ENCODE peak calls at places on chromosomes 16 and 17, in four cellular contexts. I is thoracic aorta, A is tibial artery, Q is AG09309. N is an unnamed sample.

GRCh38 chr16:31754998-31755615 is 118.5 kb upstream of the ZNF267 start:
- DNase-seq in Q (no peak), I (no peak), A (no peak), N (no peak)

GRCh38 chr17:71237903-71238538 is 882.8 kb upstream of the SOX9 start:
- DNase-seq in Q (peak), A (no peak), I (no peak), N (no peak)

GRCh38 chr16:74275031-74275636 is 21.5 kb upstream of the PSMD7 start:
- DNase-seq in A (no peak), I (no peak), Q (no peak), N (no peak)

GRCh38 chr16:57186630-57187507 is 740 bp downstream of the RSPRY1 start:
- DNase-seq in Q (no peak), A (peak), I (no peak), N (no peak)

GRCh38 chr16:48279199-48279598 is 31.9 kb upstream of the ABCC11 start:
- DNase-seq in A (no peak), I (no peak), Q (no peak), N (no peak)

GRCh38 chr16:74659041-74659440 is 7.6 kb downstream of the RFWD3 start:
- DNase-seq in Q (no peak), I (no peak), A (no peak), N (no peak)

GRCh38 chr17:46841561-46842379 is 9.6 kb upstream of the WNT9B start:
- DNase-seq in Q (no peak), A (no peak), I (no peak), N (no peak)

GRCh38 chr17:42321555-42321954 is 33.3 kb downstream of the STAT5A start:
- DNase-seq in I (no peak), A (no peak), Q (no peak), N (no peak)

GRCh38 chr16:3915438-3916250 is 35.1 kb upstream of the CREBBP start:
- DNase-seq in I (no peak), A (no peak), Q (no peak), N (no peak)

GRCh38 chr16:58451263-58451662 is 48.7 kb upstream of the NDRG4 start:
- DNase-seq in I (no peak), Q (no peak), A (no peak), N (no peak)

GRCh38 chr17:17921192-17922082 is 50.8 kb downstream of the TOM1L2 start:
- DNase-seq in I (no peak), A (no peak), Q (peak), N (no peak)

GRCh38 chr17:79658811-79659207 is 48.0 kb upstream of the RBFOX3 start:
- DNase-seq in A (no peak), I (no peak), Q (no peak), N (no peak)

GRCh38 chr17:81693491-81694360 is 9.4 kb upstream of the MRPL12 start:
- DNase-seq in Q (no peak), I (no peak), A (no peak), N (no peak)

GRCh38 chr16:81253141-81253540 is 14.7 kb downstream of the BCO1 start:
- DNase-seq in Q (no peak), A (no peak), I (no peak), N (no peak)

GRCh38 chr17:13931752-13932477 is 137.4 kb upstream of the COX10 start:
- DNase-seq in A (peak), Q (no peak), I (no peak), N (peak)

GRCh38 chr17:30858556-30859250 is 26.9 kb downstream of the ATAD5 start:
- DNase-seq in I (no peak), Q (no peak), A (no peak), N (no peak)

GRCh38 chr16:89343501-89344291 is 126.2 kb downstream of the ZNF778 start:
- DNase-seq in Q (no peak), I (no peak), A (no peak), N (no peak)

GRCh38 chr16:85613609-85614337 is 651 bp downstream of the GSE1 start:
- DNase-seq in A (peak), Q (no peak), I (no peak), N (peak)

GRCh38 chr16:7651803-7652570 is 319.3 kb downstream of the RBFOX1 start:
- DNase-seq in I (no peak), A (no peak), Q (no peak), N (no peak)

GRCh38 chr17:66540131-66540781 is 237.8 kb downstream of the PRKCA start:
- DNase-seq in I (no peak), Q (no peak), A (no peak), N (peak)

GRCh38 chr16:11052080-11052808 is 107.9 kb downstream of the CLEC16A start:
- DNase-seq in Q (no peak), I (no peak), A (no peak), N (no peak)

GRCh38 chr16:71461686-71462648 is at the start of gene ZNF23:
- DNase-seq in A (peak), I (peak), Q (no peak), N (peak)
- TF ChIP-seq CTCF in A (no peak), I (no peak), Q (no peak), N (no peak)

GRCh38 chr16:51815527-51815926 is 664.5 kb upstream of the SALL1 start:
- DNase-seq in I (no peak), A (no peak), Q (no peak), N (no peak)

GRCh38 chr16:51814617-51815016 is 663.5 kb upstream of the SALL1 start:
- DNase-seq in I (no peak), A (no peak), Q (no peak), N (no peak)

GRCh38 chr16:51812945-51813344 is 661.9 kb upstream of the SALL1 start:
- DNase-seq in Q (no peak), I (no peak), A (no peak), N (no peak)

GRCh38 chr16:51816929-51817328 is 665.9 kb upstream of the SALL1 start:
- DNase-seq in I (no peak), Q (no peak), A (no peak), N (no peak)

DNA sequence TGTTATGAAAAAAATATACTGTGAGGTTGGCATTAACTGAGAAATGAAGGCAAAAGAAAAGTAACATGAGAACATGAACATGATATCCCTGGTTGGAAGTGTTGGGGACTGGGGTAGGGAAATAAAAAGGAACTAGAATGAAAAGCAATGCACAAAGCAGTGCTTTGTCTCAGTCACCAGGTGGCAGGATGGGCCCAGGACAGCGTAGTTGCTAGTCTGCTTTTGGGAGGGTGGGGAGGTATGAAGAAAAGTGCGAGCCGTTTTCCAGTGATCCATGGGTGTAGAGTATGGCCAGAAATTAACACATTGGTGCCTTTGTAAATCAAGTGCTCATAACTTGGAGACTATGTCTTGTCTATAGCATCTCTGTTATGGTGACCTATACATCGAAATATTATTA is 662.5 kb upstream of the SALL1 start:
- DNase-seq in A (no peak), I (no peak), Q (no peak), N (no peak)
- TF ChIP-seq CTCF in A (no peak), I (no peak), Q (no peak), N (no peak)

GRCh38 chr16:62664566-62664965 is 628.3 kb upstream of the CDH8 start:
- DNase-seq in I (no peak), Q (no peak), A (no peak), N (no peak)
- TF ChIP-seq CTCF in I (no peak), Q (no peak), A (no peak), N (no peak)

DNA sequence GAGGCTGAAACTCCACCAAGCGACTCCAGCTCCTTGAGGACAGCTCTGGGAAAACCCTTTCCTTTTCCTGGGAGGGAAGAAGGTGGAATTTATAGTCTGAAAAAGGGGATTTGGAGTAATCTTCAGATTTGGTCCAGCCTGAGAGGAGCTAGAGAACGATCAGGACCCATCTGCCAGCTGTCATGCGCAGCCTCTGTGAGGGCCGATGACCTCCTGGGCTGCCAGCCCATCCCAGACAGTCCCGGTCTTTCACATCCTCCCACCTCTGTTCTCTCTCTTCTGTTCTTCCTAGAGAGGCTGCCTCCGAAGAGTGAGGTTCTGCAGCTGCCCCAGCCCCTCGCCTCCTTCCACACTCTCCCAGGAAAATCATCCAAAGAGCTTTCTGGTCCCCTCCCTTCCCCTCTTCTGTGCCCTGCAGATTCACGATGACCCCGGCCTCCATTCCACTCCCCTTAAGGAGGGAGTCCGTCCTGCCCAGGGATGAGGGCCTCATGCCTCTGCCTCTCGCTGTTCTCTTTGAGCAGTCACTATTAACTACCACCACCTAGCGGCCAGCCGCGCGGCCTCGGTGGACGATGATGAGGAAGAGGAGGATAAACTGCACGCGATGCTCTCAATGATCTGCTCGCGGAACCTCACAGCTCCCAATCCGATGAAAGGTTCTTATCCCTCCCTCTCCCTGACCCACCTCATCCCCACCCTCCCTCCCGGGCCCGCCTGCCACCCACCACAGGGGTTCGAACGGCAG is 29.6 kb downstream of the SGSM2 start:
- DNase-seq in I (no peak), Q (no peak), A (no peak), N (no peak)
- TF ChIP-seq CTCF in I (no peak), Q (no peak), A (no peak), N (no peak)

DNA sequence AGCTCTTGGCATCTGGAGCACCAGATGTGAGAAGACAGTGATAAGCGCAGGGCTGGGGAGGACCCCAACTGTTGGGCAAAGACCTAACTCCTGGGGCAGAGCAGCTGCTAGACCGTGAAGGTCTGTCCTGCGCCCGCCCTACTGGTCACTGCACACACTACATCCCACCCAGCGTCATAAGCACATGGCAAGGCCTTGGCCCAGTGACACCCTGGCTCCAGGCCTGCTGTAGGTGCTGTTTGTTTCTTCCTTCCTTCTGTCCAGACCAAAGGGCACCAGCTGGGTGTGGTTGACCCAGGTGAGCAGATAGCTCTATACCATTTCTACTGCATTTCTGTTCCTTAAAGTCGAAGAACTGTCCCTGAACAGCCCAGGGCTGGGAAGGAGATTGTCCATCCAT is 6.4 kb downstream of the TRPV3 start:
- DNase-seq in A (no peak), Q (no peak), I (no peak), N (no peak)
- TF ChIP-seq CTCF in A (no peak), Q (no peak), I (no peak), N (no peak)

DNA sequence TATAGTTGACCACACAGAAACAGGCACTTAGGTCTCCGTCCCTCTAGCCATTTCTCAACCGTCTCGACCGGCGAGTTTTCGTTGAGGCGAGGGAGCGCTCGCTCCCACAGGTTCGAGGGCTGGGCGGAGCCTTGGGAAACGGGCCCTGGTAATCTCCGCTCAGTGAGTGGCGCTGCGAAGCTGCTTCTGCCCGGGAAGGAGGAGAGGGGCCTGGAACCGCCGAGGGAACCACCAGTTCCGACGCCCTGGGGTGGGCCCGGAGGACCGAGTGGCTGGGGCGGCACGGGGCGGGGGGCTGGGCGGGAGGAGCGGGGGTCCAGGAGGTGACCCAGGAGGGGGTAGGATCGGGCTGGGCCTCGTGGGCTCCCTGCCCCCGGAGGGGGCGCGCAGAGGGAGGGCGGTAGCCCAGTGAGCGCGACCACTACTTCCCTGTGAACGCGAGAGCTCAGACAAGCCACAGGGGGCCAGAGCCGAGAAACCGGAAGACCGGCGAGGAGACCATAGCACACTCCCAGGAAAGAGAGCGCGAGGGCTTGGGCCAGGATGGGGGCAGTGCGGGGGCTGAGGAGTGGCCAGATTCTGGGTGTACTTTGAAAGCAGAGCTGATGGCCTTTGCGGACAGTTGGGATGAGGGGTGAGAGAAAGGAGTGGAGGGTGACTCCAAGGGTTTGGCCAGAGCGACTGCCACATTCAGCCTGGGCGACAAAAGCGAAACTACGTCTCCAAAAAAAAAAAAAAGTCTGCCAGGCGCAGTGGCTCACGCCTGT is 29.9 kb upstream of the ARL4D start:
- DNase-seq in Q (no peak), I (peak), A (peak), N (peak)
- TF ChIP-seq CTCF in Q (no peak), I (no peak), A (no peak), N (no peak)